ENCODE peak calls at places on chromosome 20, in four cellular contexts. C, B, R and E are unnamed samples.

GRCh38 chr20:25574411-25574810 is 10.9 kb downstream of the NINL start:
- DNase-seq in C (peak), B (peak), R (no peak), E (no peak)

GRCh38 chr20:4227085-4227821 is 211.9 kb upstream of the RNF24 start:
- DNase-seq in C (peak), B (peak), R (no peak), E (no peak)

GRCh38 chr20:33840759-33841438 is 29.8 kb downstream of the CHMP4B start:
- DNase-seq in C (no peak), B (no peak), R (no peak), E (no peak)

GRCh38 chr20:51440589-51440988 is 101.9 kb downstream of the NFATC2 start:
- DNase-seq in C (no peak), B (no peak), R (no peak), E (no peak)

GRCh38 chr20:38110525-38111178 is 54.4 kb downstream of the TGM2 start:
- DNase-seq in C (no peak), B (no peak), R (no peak), E (peak)

GRCh38 chr20:51562334-51563140 is 20.0 kb upstream of the NFATC2 start:
- DNase-seq in C (peak), B (peak), R (peak), E (peak)

GRCh38 chr20:44720617-44720993 is 5.4 kb downstream of the CCN5 start:
- DNase-seq in C (peak), B (peak), R (no peak), E (no peak)

GRCh38 chr20:9068232-9068781 is 580 bp upstream of the PLCB4 start:
- DNase-seq in C (no peak), B (peak), R (no peak), E (no peak)

GRCh38 chr20:15446373-15446772 is 1109.0 kb upstream of the FLRT3 start:
- DNase-seq in C (no peak), B (no peak), R (peak), E (no peak)

GRCh38 chr20:48236001-48236400 is 450.7 kb upstream of the SULF2 start:
- DNase-seq in C (no peak), B (no peak), R (peak), E (no peak)

GRCh38 chr20:17617212-17617867 is 47.5 kb downstream of the DSTN start:
- DNase-seq in C (peak), B (no peak), R (peak), E (peak)

GRCh38 chr20:48310312-48310711 is 517.5 kb downstream of the PREX1 start:
- DNase-seq in C (no peak), B (no peak), R (no peak), E (no peak)

GRCh38 chr20:63855363-63856110 is 5.8 kb upstream of the ABHD16B start:
- DNase-seq in C (no peak), B (no peak), R (no peak), E (no peak)

GRCh38 chr20:63859166-63859699 is 2.1 kb upstream of the ABHD16B start:
- DNase-seq in C (no peak), B (no peak), R (no peak), E (no peak)

GRCh38 chr20:63856111-63856511 is 5.2 kb upstream of the ABHD16B start:
- DNase-seq in C (no peak), B (no peak), R (no peak), E (no peak)

GRCh38 chr20:63858393-63859165 is 2.7 kb upstream of the ABHD16B start:
- DNase-seq in C (no peak), B (peak), R (no peak), E (no peak)

DNA sequence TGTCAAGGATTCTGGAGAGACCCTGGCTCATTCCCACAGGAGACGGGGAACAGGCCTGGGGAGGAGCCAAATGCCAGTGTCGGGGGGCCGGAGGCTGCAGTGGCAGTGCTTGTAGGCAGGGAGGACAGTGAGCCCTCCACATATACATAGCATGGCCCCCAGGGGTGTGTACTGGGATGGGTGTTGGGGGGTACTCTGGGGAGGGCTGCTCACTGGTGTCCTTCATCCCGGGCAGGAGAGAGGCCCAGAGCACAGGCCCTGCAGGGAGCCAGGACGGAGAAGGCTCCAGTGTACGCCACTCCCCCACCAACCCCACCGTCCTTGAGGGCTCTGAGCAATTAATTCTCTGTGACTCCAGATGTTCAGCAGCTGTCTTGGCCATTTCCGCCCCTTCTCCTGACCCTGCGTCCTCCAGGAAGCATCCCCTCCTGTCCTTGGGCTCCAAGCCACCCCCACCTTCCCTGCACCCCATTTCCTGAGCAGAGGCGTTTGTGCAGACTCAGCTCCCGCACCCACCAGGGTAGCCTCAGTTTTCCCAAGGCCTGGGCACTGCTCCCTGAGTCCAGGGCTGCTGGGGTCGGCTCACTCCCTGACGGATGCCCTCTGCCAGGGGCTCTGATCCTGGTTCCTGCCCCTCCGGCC is 3.4 kb upstream of the ABHD16B start:
- DNase-seq in C (no peak), B (no peak), R (no peak), E (no peak)
- H3K4me3 ChIP-seq in C (no peak), B (no peak), R (no peak), E (no peak)

GRCh38 chr20:20018366-20018765 is 1.2 kb downstream of the NAA20 start:
- DNase-seq in C (no peak), B (no peak), R (no peak), E (no peak)
- H3K4me3 ChIP-seq in C (peak), B (peak), R (peak), E (peak)

GRCh38 chr20:49318430-49319203 is 40.8 kb upstream of the ZNFX1 start:
- DNase-seq in C (no peak), B (no peak), R (no peak), E (no peak)
- H3K4me3 ChIP-seq in C (peak), B (peak), R (peak), E (no peak)

GRCh38 chr20:35912877-35913276 is 41.4 kb downstream of the SCAND1 start:
- DNase-seq in C (peak), B (no peak), R (no peak), E (no peak)
- H3K4me3 ChIP-seq in C (no peak), B (no peak), R (no peak), E (no peak)

GRCh38 chr20:23358923-23359572 is 2.9 kb upstream of the GZF1 start:
- DNase-seq in C (no peak), B (no peak), R (no peak), E (no peak)
- H3K4me3 ChIP-seq in C (no peak), B (no peak), R (peak), E (no peak)